ENCODE peak calls at places on chromosome 6, in four cellular contexts. One of them, this sample, is unnamed.

GRCh38 chr6:130928993-130929678 is 101.9 kb downstream of the SMLR1 start:
- DNase-seq in foreskin fibroblast: peak
- DNase-seq in aorta: no peak
- DNase-seq in AG04450: peak
- DNase-seq in this sample: no peak

GRCh38 chr6:129485746-129486145 is 224.2 kb downstream of the ARHGAP18 start:
- DNase-seq in foreskin fibroblast: no peak
- DNase-seq in aorta: no peak
- DNase-seq in AG04450: no peak
- DNase-seq in this sample: no peak

GRCh38 chr6:89258912-89259311 is 41.8 kb upstream of the GABRR1 start:
- DNase-seq in foreskin fibroblast: no peak
- DNase-seq in aorta: no peak
- DNase-seq in AG04450: no peak
- DNase-seq in this sample: no peak

GRCh38 chr6:53752856-53753255 is 41.9 kb upstream of the LRRC1 start:
- DNase-seq in foreskin fibroblast: peak
- DNase-seq in aorta: no peak
- DNase-seq in AG04450: peak
- DNase-seq in this sample: no peak

GRCh38 chr6:48817714-48818113 is 645.3 kb downstream of the MMUT start:
- DNase-seq in foreskin fibroblast: peak
- DNase-seq in aorta: no peak
- DNase-seq in AG04450: no peak
- DNase-seq in this sample: no peak

GRCh38 chr6:141117869-141118268 is 1014.9 kb upstream of the GJE1 start:
- DNase-seq in foreskin fibroblast: no peak
- DNase-seq in aorta: no peak
- DNase-seq in AG04450: no peak
- DNase-seq in this sample: no peak

GRCh38 chr6:100271625-100272024 is 193.1 kb downstream of the SIM1 start:
- DNase-seq in foreskin fibroblast: no peak
- DNase-seq in aorta: no peak
- DNase-seq in AG04450: no peak
- DNase-seq in this sample: no peak

GRCh38 chr6:158911746-158912158 is 88.2 kb downstream of the RSPH3 start:
- DNase-seq in foreskin fibroblast: no peak
- DNase-seq in aorta: no peak
- DNase-seq in AG04450: no peak
- DNase-seq in this sample: no peak

GRCh38 chr6:786946-787763 is 94.2 kb upstream of the EXOC2 start:
- DNase-seq in foreskin fibroblast: peak
- DNase-seq in aorta: no peak
- DNase-seq in AG04450: no peak
- DNase-seq in this sample: no peak

GRCh38 chr6:101401792-101402617 is 8.5 kb downstream of the GRIK2 start:
- DNase-seq in foreskin fibroblast: peak
- DNase-seq in aorta: peak
- DNase-seq in AG04450: no peak
- DNase-seq in this sample: no peak

GRCh38 chr6:14889698-14890593 is 355.9 kb upstream of the JARID2 start:
- DNase-seq in foreskin fibroblast: no peak
- DNase-seq in aorta: no peak
- DNase-seq in AG04450: no peak
- DNase-seq in this sample: no peak

GRCh38 chr6:30149234-30149633 is 11.8 kb downstream of the TRIM10 start:
- DNase-seq in foreskin fibroblast: no peak
- DNase-seq in aorta: no peak
- DNase-seq in AG04450: no peak
- DNase-seq in this sample: no peak

GRCh38 chr6:89346433-89346832 is 6.1 kb downstream of the UBE2J1 start:
- DNase-seq in foreskin fibroblast: no peak
- DNase-seq in aorta: no peak
- DNase-seq in AG04450: no peak
- DNase-seq in this sample: no peak

GRCh38 chr6:22399693-22400092 is 102.9 kb upstream of the PRL start:
- DNase-seq in foreskin fibroblast: peak
- DNase-seq in aorta: no peak
- DNase-seq in AG04450: no peak
- DNase-seq in this sample: peak

GRCh38 chr6:166877349-166877748 is 79.0 kb downstream of the RNASET2 start:
- DNase-seq in foreskin fibroblast: no peak
- DNase-seq in aorta: no peak
- DNase-seq in AG04450: no peak
- DNase-seq in this sample: no peak

GRCh38 chr6:170438402-170438753 is 114.7 kb downstream of the PSMB1 start:
- DNase-seq in foreskin fibroblast: peak
- DNase-seq in aorta: peak
- DNase-seq in AG04450: peak
- DNase-seq in this sample: peak

GRCh38 chr6:53014034-53014433 is 18.9 kb upstream of the GSTA4 start:
- DNase-seq in foreskin fibroblast: no peak
- DNase-seq in aorta: no peak
- DNase-seq in AG04450: no peak
- DNase-seq in this sample: no peak

GRCh38 chr6:154614101-154614500 is 103.6 kb upstream of the CNKSR3 start:
- DNase-seq in foreskin fibroblast: peak
- DNase-seq in aorta: no peak
- DNase-seq in AG04450: no peak
- DNase-seq in this sample: no peak

GRCh38 chr6:16224409-16224808 is 14.0 kb upstream of the GMPR start:
- DNase-seq in foreskin fibroblast: no peak
- DNase-seq in aorta: no peak
- DNase-seq in AG04450: no peak
- DNase-seq in this sample: no peak

GRCh38 chr6:136549359-136550044 is 720 bp downstream of the MAP7 start:
- DNase-seq in foreskin fibroblast: peak
- DNase-seq in aorta: no peak
- DNase-seq in AG04450: no peak
- DNase-seq in this sample: no peak

GRCh38 chr6:136550045-136550329 is 235 bp downstream of the MAP7 start:
- DNase-seq in foreskin fibroblast: peak
- DNase-seq in aorta: peak
- DNase-seq in AG04450: no peak
- DNase-seq in this sample: no peak

GRCh38 chr6:136552054-136552453 is 1.8 kb upstream of the MAP7 start:
- DNase-seq in foreskin fibroblast: no peak
- DNase-seq in aorta: no peak
- DNase-seq in AG04450: no peak
- DNase-seq in this sample: no peak

GRCh38 chr6:136550330-136551071 is at the start of gene MAP7:
- DNase-seq in foreskin fibroblast: peak
- DNase-seq in aorta: peak
- DNase-seq in AG04450: no peak
- DNase-seq in this sample: no peak

DNA sequence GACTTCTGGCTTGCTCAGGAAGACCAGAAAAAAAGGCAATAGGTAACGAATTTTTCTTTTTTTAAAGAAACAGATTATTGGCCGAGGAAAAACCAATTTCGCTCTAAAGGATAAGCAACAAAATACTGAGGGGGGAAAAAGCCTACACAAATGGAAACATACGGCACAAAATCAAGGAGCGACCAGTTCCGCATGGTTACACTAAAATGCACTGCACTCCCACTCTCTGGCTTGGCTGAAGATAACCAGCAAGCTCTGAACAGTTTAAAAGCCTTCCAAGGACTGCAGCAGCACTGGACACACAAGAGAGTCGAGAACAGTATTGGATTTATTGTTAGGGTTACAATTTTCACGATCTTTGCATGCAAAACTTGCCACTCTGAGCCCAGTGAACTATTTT is 881 bp upstream of the MAP7 start:
- DNase-seq in foreskin fibroblast: no peak
- DNase-seq in aorta: no peak
- DNase-seq in AG04450: no peak
- DNase-seq in this sample: no peak
- H3K4me3 ChIP-seq in foreskin fibroblast: peak
- H3K4me3 ChIP-seq in aorta: peak
- H3K4me3 ChIP-seq in AG04450: no peak
- H3K4me3 ChIP-seq in this sample: peak

GRCh38 chr6:31781244-31782125 is 4.4 kb upstream of the VWA7 start:
- DNase-seq in foreskin fibroblast: no peak
- DNase-seq in aorta: no peak
- DNase-seq in AG04450: no peak
- DNase-seq in this sample: no peak
- H3K4me3 ChIP-seq in foreskin fibroblast: no peak
- H3K4me3 ChIP-seq in aorta: no peak
- H3K4me3 ChIP-seq in AG04450: no peak
- H3K4me3 ChIP-seq in this sample: no peak

GRCh38 chr6:10687582-10687981 is 6.8 kb downstream of the C6orf52 start:
- DNase-seq in foreskin fibroblast: no peak
- DNase-seq in aorta: no peak
- DNase-seq in AG04450: no peak
- DNase-seq in this sample: no peak

GRCh38 chr6:10685092-10685769 is 9.2 kb downstream of the C6orf52 start:
- DNase-seq in foreskin fibroblast: no peak
- DNase-seq in aorta: no peak
- DNase-seq in AG04450: no peak
- DNase-seq in this sample: no peak

GRCh38 chr6:10684618-10685017 is 9.8 kb downstream of the C6orf52 start:
- DNase-seq in foreskin fibroblast: no peak
- DNase-seq in aorta: no peak
- DNase-seq in AG04450: no peak
- DNase-seq in this sample: no peak

GRCh38 chr6:10690651-10691445 is 3.6 kb downstream of the C6orf52 start:
- DNase-seq in foreskin fibroblast: peak
- DNase-seq in aorta: no peak
- DNase-seq in AG04450: no peak
- DNase-seq in this sample: no peak

DNA sequence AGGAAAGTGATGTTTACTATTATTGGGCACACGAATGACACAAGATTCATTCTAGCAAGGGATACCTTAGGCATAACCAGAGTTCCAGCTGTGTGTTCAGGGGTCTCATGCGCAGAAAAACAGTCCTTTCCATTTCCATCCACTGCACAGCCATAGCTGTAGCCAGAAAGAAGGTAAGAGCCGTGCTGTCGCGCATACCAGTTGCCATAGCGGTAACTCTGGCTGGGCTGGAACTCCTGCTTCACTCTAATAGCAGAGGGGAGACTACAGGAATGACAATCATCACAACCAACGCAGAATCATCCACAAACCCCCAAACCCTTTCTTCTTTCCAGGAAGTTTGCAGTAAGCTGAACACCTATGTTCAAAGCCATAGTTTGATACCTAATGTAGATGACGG is 7.5 kb downstream of the C6orf52 start:
- DNase-seq in foreskin fibroblast: no peak
- DNase-seq in aorta: no peak
- DNase-seq in AG04450: no peak
- DNase-seq in this sample: no peak
- H3K4me3 ChIP-seq in foreskin fibroblast: no peak
- H3K4me3 ChIP-seq in aorta: no peak
- H3K4me3 ChIP-seq in AG04450: no peak
- H3K4me3 ChIP-seq in this sample: no peak

GRCh38 chr6:157763894-157764345 is 59.1 kb upstream of the SNX9 start:
- DNase-seq in foreskin fibroblast: no peak
- DNase-seq in aorta: no peak
- DNase-seq in AG04450: no peak
- DNase-seq in this sample: no peak
- H3K4me3 ChIP-seq in foreskin fibroblast: no peak
- H3K4me3 ChIP-seq in aorta: no peak
- H3K4me3 ChIP-seq in AG04450: peak
- H3K4me3 ChIP-seq in this sample: no peak

GRCh38 chr6:42454428-42454791 is 2.7 kb upstream of the TRERF1 start:
- DNase-seq in foreskin fibroblast: peak
- DNase-seq in aorta: peak
- DNase-seq in AG04450: no peak
- DNase-seq in this sample: no peak
- H3K4me3 ChIP-seq in foreskin fibroblast: no peak
- H3K4me3 ChIP-seq in aorta: no peak
- H3K4me3 ChIP-seq in AG04450: no peak
- H3K4me3 ChIP-seq in this sample: no peak

DNA sequence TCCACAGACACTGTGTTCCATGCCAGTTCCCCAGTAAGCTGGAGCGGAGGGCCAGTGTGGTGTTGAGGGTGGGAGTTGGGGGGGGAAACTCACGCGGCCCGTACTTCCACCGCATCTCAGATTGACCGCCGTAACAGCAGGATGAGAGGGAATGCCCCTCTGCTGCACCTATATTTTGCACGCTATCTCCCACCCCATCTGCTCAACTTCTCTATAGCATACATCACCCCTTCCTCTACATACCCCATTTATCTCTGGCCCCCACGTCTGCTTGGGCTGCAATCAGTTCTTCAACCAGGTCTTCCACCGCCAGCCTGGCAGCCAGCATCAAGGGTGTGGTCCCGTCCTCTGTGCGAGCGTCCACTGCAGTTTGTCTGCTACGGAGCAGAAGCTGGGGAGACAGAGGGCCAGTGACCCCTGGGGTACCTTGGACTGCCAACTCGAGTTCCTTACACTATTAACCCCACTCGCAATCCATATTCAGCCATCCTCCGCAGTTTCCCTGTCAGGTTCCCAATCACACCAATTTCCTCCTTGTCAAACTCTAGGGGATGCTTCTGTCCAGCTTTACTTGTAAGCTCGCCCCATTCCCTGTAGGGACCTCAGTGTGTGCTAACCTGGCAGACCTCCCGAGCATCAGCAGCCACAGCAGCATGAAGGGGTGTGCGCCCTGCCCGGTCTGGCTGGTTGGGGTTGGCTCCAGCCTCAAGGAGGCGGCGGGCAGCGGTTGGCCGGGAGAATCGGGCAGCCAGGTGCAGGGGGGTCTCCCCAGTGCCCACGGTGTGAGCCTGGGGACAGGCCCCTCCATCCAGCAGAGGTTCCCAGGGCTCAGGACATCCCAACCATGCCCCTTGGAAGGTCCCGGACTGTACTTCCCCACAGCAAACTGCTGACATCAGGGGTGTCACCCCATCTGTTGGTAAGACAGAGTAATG is 4.5 kb upstream of the GPSM3 start:
- DNase-seq in foreskin fibroblast: peak
- DNase-seq in aorta: no peak
- DNase-seq in AG04450: no peak
- DNase-seq in this sample: no peak
- H3K4me3 ChIP-seq in foreskin fibroblast: peak
- H3K4me3 ChIP-seq in aorta: peak
- H3K4me3 ChIP-seq in AG04450: peak
- H3K4me3 ChIP-seq in this sample: peak

GRCh38 chr6:116461075-116461474 is at the start of gene CALHM6:
- DNase-seq in foreskin fibroblast: no peak
- DNase-seq in aorta: no peak
- DNase-seq in AG04450: no peak
- DNase-seq in this sample: no peak
- H3K4me3 ChIP-seq in foreskin fibroblast: peak
- H3K4me3 ChIP-seq in aorta: no peak
- H3K4me3 ChIP-seq in AG04450: peak
- H3K4me3 ChIP-seq in this sample: peak

GRCh38 chr6:142783499-142783898 is 161.5 kb downstream of the HIVEP2 start:
- DNase-seq in foreskin fibroblast: no peak
- DNase-seq in aorta: no peak
- DNase-seq in AG04450: no peak
- DNase-seq in this sample: no peak
- H3K4me3 ChIP-seq in foreskin fibroblast: no peak
- H3K4me3 ChIP-seq in aorta: no peak
- H3K4me3 ChIP-seq in AG04450: no peak
- H3K4me3 ChIP-seq in this sample: no peak